ENCODE peak calls at places on chromosomes 3 and 15, in four cellular contexts. Q, E, C and P are unnamed samples.
A peak's percentile ranks its signal among the peaks of the same experiment; 100 is the strongest.

GRCh38 chr15:40944510-40945296 is 8.6 kb upstream of the CHAC1 start:
- DNase-seq in Q (no peak), E (no peak), C (no peak), P (no peak)

GRCh38 chr3:11455977-11456376 is 183.8 kb downstream of the ATG7 start:
- DNase-seq in Q (peak; percentile 72), E (no peak), C (no peak), P (no peak)

GRCh38 chr15:64653757-64654156 is 121.6 kb downstream of the RBPMS2 start:
- DNase-seq in Q (no peak), E (no peak), C (no peak), P (no peak)

GRCh38 chr3:152307829-152308474 is 39.2 kb downstream of the MBNL1 start:
- DNase-seq in Q (no peak), E (no peak), C (no peak), P (no peak)

GRCh38 chr3:149449799-149450198 is 24.7 kb upstream of the TM4SF4 start:
- DNase-seq in Q (no peak), E (no peak), C (no peak), P (no peak)

GRCh38 chr3:136122006-136122405 is 74.1 kb downstream of the MSL2 start:
- DNase-seq in Q (no peak), E (no peak), C (no peak), P (no peak)

GRCh38 chr3:169241575-169241927 is 422.0 kb downstream of the MECOM start:
- DNase-seq in Q (peak; percentile 26), E (no peak), C (no peak), P (no peak)

GRCh38 chr15:64156652-64157331 is 5.3 kb downstream of the SNX22 start:
- DNase-seq in Q (no peak), E (no peak), C (no peak), P (no peak)

GRCh38 chr15:72340366-72340765 is 20.4 kb upstream of the CELF6 start:
- DNase-seq in Q (no peak), E (no peak), C (no peak), P (no peak)

GRCh38 chr3:187986514-187986934 is 167.4 kb upstream of the LPP start:
- DNase-seq in Q (peak; percentile 94), E (no peak), C (no peak), P (no peak)

GRCh38 chr3:72441284-72441994 is 406.8 kb downstream of the SHQ1 start:
- DNase-seq in Q (no peak), E (no peak), C (no peak), P (no peak)

GRCh38 chr15:40358492-40359353 is 704 bp downstream of the DISP2 start:
- DNase-seq in Q (no peak), E (peak; percentile 36), C (no peak), P (peak; percentile 90)

GRCh38 chr15:72034351-72034750 is 83.6 kb downstream of the MYO9A start:
- DNase-seq in Q (peak; percentile 22), E (no peak), C (no peak), P (no peak)

GRCh38 chr3:40574661-40575060 is 49.9 kb downstream of the ZNF621 start:
- DNase-seq in Q (no peak), E (no peak), C (no peak), P (no peak)

GRCh38 chr3:175326041-175326440 is 466.9 kb downstream of the NAALADL2 start:
- DNase-seq in Q (no peak), E (no peak), C (no peak), P (no peak)

GRCh38 chr15:30941520-30941919 is 37.8 kb downstream of the FAN1 start:
- DNase-seq in Q (no peak), E (no peak), C (no peak), P (no peak)

GRCh38 chr3:146532406-146532805 is 12.0 kb downstream of the PLSCR1 start:
- DNase-seq in Q (no peak), E (no peak), C (no peak), P (no peak)

GRCh38 chr3:139357899-139358298 is 14.1 kb downstream of the MRPS22 start:
- DNase-seq in Q (no peak), E (no peak), C (no peak), P (no peak)

GRCh38 chr15:41961803-41962202 is 10.6 kb downstream of the EHD4 start:
- DNase-seq in Q (no peak), E (no peak), C (no peak), P (no peak)

GRCh38 chr3:63921741-63922482 is 9.7 kb upstream of the SCAANT1 start:
- DNase-seq in Q (no peak), E (no peak), C (no peak), P (no peak)